ENCODE peak calls at places on chromosomes 16 and 17, in five cellular contexts. One of them, this sample, is unnamed.
A peak's percentile ranks its signal among the peaks of the same experiment; 100 is the strongest.

GRCh38 chr17:38905375-38905774 is 20.0 kb upstream of the LASP1NB start:
- DNase-seq in prostate gland: no peak
- DNase-seq in Calu3: no peak
- DNase-seq in glutamatergic neuron: no peak
- DNase-seq in A549: no peak
- DNase-seq in this sample: no peak

GRCh38 chr17:67974598-67975066 is 21.6 kb downstream of the C17orf58 start:
- DNase-seq in prostate gland: no peak
- DNase-seq in Calu3: no peak
- DNase-seq in glutamatergic neuron: no peak
- DNase-seq in A549: no peak
- DNase-seq in this sample: no peak

GRCh38 chr16:57649846-57650245 is 18.3 kb upstream of the ADGRG3 start:
- DNase-seq in prostate gland: no peak
- DNase-seq in Calu3: no peak
- DNase-seq in glutamatergic neuron: no peak
- DNase-seq in A549: no peak
- DNase-seq in this sample: no peak

GRCh38 chr17:68425979-68426378 is 31.3 kb downstream of the WIPI1 start:
- DNase-seq in prostate gland: no peak
- DNase-seq in Calu3: no peak
- DNase-seq in glutamatergic neuron: no peak
- DNase-seq in A549: no peak
- DNase-seq in this sample: no peak

GRCh38 chr16:8912793-8913192 is 30.6 kb downstream of the LITAFD start:
- DNase-seq in prostate gland: no peak
- DNase-seq in Calu3: no peak
- DNase-seq in glutamatergic neuron: no peak
- DNase-seq in A549: no peak
- DNase-seq in this sample: no peak

GRCh38 chr17:3528604-3529511 is 28.8 kb downstream of the TRPV3 start:
- DNase-seq in prostate gland: no peak
- DNase-seq in Calu3: peak; percentile 37
- DNase-seq in glutamatergic neuron: no peak
- DNase-seq in A549: no peak
- DNase-seq in this sample: no peak

GRCh38 chr16:59878479-59878878 is 1144.4 kb upstream of the GOT2 start:
- DNase-seq in prostate gland: no peak
- DNase-seq in Calu3: peak; percentile 74
- DNase-seq in glutamatergic neuron: no peak
- DNase-seq in A549: peak; percentile 70
- DNase-seq in this sample: no peak

GRCh38 chr16:28140788-28141618 is 70.8 kb downstream of the XPO6 start:
- DNase-seq in prostate gland: no peak
- DNase-seq in Calu3: no peak
- DNase-seq in glutamatergic neuron: no peak
- DNase-seq in A549: no peak
- DNase-seq in this sample: no peak

GRCh38 chr16:3003582-3004270 is 9.0 kb upstream of the CLDN9 start:
- DNase-seq in prostate gland: peak; percentile 98
- DNase-seq in Calu3: peak; percentile 99
- DNase-seq in glutamatergic neuron: peak; percentile 96
- DNase-seq in A549: peak; percentile 99
- DNase-seq in this sample: peak; percentile 96

GRCh38 chr16:58034128-58034685 is 8.7 kb downstream of the MMP15 start:
- DNase-seq in prostate gland: no peak
- DNase-seq in Calu3: no peak
- DNase-seq in glutamatergic neuron: no peak
- DNase-seq in A549: no peak
- DNase-seq in this sample: no peak

GRCh38 chr17:50021681-50022370 is 26.8 kb upstream of the DLX3 start:
- DNase-seq in prostate gland: no peak
- DNase-seq in Calu3: no peak
- DNase-seq in glutamatergic neuron: no peak
- DNase-seq in A549: no peak
- DNase-seq in this sample: no peak

GRCh38 chr17:77645441-77646430 is 312.8 kb upstream of the TNRC6C start:
- DNase-seq in prostate gland: no peak
- DNase-seq in Calu3: no peak
- DNase-seq in glutamatergic neuron: no peak
- DNase-seq in A549: no peak
- DNase-seq in this sample: peak; percentile 41

GRCh38 chr16:68344252-68344651 is 33.4 kb downstream of the PRMT7 start:
- DNase-seq in prostate gland: no peak
- DNase-seq in Calu3: no peak
- DNase-seq in glutamatergic neuron: no peak
- DNase-seq in A549: no peak
- DNase-seq in this sample: no peak

GRCh38 chr16:13331918-13332317 is 430.5 kb downstream of the SHISA9 start:
- DNase-seq in prostate gland: no peak
- DNase-seq in Calu3: no peak
- DNase-seq in glutamatergic neuron: no peak
- DNase-seq in A549: no peak
- DNase-seq in this sample: no peak

GRCh38 chr16:13333336-13333735 is 431.9 kb downstream of the SHISA9 start:
- DNase-seq in prostate gland: no peak
- DNase-seq in Calu3: no peak
- DNase-seq in glutamatergic neuron: no peak
- DNase-seq in A549: no peak
- DNase-seq in this sample: no peak

GRCh38 chr16:13337482-13337881 is 436.1 kb downstream of the SHISA9 start:
- DNase-seq in prostate gland: no peak
- DNase-seq in Calu3: no peak
- DNase-seq in glutamatergic neuron: no peak
- DNase-seq in A549: no peak
- DNase-seq in this sample: no peak

GRCh38 chr16:13335894-13336293 is 434.5 kb downstream of the SHISA9 start:
- DNase-seq in prostate gland: no peak
- DNase-seq in Calu3: no peak
- DNase-seq in glutamatergic neuron: no peak
- DNase-seq in A549: no peak
- DNase-seq in this sample: no peak

DNA sequence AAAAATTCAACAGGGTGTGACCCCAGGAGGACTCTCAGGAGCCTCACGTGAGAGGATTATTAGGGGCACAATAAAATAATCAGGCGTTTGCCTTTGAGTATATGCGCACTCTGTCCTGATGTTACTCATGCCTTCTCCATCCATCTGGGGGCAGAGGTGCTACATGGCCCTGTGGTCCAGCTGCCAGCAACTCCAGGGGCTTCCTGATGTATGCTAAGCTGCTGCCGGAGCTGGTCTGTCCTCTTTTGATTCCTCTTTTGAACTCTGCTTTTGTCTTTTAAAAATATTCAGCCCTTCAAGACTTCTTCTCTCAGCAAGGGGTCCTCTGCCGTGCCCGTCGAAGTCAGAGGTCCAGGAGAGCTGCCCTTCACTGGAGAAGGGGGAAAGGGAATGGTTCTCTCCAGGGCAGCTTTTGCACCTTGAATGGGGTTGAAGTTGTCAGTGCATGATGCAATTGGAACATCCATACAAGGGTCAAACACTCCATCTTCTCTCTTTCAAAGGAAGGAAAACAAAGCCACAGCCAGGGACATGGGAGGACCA is 431.4 kb downstream of the SHISA9 start:
- DNase-seq in prostate gland: no peak
- DNase-seq in Calu3: no peak
- DNase-seq in glutamatergic neuron: no peak
- DNase-seq in A549: no peak
- DNase-seq in this sample: no peak
- TF ChIP-seq CTCF in prostate gland: no peak
- TF ChIP-seq CTCF in Calu3: no peak
- TF ChIP-seq CTCF in glutamatergic neuron: no peak
- TF ChIP-seq CTCF in A549: no peak
- TF ChIP-seq CTCF in this sample: no peak

DNA sequence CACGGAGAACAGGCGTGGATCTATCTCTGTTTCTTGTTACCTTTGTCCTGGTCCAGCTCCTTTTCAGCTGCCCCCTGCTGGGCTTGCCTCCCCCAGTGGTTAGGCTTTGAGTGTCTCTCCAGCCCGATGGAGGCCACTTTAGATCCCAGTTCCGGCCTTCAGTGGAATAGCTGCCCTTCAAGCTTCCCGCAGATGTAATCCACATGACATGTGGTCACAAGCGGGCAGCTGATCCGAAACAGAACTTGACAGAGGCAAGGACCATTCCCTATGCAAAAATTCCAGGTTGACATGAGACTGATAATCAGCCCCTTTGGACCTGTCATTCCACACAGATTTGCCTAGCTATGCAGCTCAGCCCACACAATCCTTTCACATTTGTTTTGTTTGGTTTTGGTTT is 40.6 kb upstream of the AQP8 start:
- DNase-seq in prostate gland: no peak
- DNase-seq in Calu3: peak; percentile 13
- DNase-seq in glutamatergic neuron: peak; percentile 18
- DNase-seq in A549: no peak
- DNase-seq in this sample: no peak
- TF ChIP-seq CTCF in prostate gland: no peak
- TF ChIP-seq CTCF in Calu3: no peak
- TF ChIP-seq CTCF in glutamatergic neuron: no peak
- TF ChIP-seq CTCF in A549: no peak
- TF ChIP-seq CTCF in this sample: no peak

DNA sequence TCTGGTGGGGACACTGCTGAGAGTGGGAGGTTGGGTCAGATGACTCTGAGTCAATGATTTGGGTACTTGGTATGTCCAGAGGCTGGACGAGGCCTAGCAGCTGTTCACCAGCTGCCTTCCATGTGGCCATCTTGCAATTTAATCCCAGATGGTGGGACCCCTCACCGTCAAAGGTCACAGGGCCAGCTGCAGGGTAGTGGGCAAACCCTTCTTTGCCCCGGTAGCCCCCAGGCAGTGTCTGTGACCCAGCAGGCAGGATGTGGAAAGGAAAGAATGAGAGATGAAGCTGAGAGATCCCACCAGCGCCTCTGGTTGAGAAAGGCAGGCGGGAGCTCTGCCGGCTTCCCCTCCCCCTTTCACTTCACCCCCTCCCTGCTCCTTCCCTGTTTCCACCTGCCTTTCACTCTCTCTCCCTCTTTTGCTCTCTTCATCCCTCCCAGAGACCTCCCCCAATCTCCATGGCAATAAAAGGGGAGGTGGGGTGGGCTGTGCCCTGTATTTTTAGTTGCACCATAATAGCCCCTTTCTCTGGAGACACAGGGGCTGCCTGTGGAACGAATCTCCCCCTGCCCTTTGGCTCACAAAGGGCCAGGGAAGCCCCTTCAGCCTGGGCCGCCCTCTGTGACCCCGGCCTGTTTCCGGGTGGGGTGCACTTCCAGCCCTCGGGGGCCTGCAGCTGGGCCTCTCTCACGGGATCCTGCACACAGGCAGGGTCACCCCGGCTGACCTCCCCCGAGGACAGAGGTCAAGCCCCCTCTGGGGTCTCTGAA is 20.2 kb downstream of the CDK5RAP3 start:
- DNase-seq in prostate gland: no peak
- DNase-seq in Calu3: no peak
- DNase-seq in glutamatergic neuron: peak; percentile 76
- DNase-seq in A549: no peak
- DNase-seq in this sample: peak; percentile 74
- TF ChIP-seq CTCF in prostate gland: no peak
- TF ChIP-seq CTCF in Calu3: no peak
- TF ChIP-seq CTCF in glutamatergic neuron: no peak
- TF ChIP-seq CTCF in A549: no peak
- TF ChIP-seq CTCF in this sample: no peak

GRCh38 chr16:10983175-10983558 is 38.8 kb downstream of the CLEC16A start:
- DNase-seq in prostate gland: no peak
- DNase-seq in Calu3: peak; percentile 60
- DNase-seq in glutamatergic neuron: no peak
- DNase-seq in A549: no peak
- DNase-seq in this sample: no peak

GRCh38 chr16:10979717-10980601 is 35.6 kb downstream of the CLEC16A start:
- DNase-seq in prostate gland: peak; percentile 90
- DNase-seq in Calu3: no peak
- DNase-seq in glutamatergic neuron: no peak
- DNase-seq in A549: no peak
- DNase-seq in this sample: no peak

GRCh38 chr16:10982430-10983174 is 38.2 kb downstream of the CLEC16A start:
- DNase-seq in prostate gland: no peak
- DNase-seq in Calu3: no peak
- DNase-seq in glutamatergic neuron: no peak
- DNase-seq in A549: no peak
- DNase-seq in this sample: no peak

GRCh38 chr16:10980811-10981210 is 36.4 kb downstream of the CLEC16A start:
- DNase-seq in prostate gland: no peak
- DNase-seq in Calu3: no peak
- DNase-seq in glutamatergic neuron: no peak
- DNase-seq in A549: no peak
- DNase-seq in this sample: no peak

GRCh38 chr16:10981697-10982216 is 37.4 kb downstream of the CLEC16A start:
- DNase-seq in prostate gland: no peak
- DNase-seq in Calu3: peak; percentile 37
- DNase-seq in glutamatergic neuron: peak; percentile 41
- DNase-seq in A549: peak; percentile 21
- DNase-seq in this sample: no peak
- TF ChIP-seq CTCF in prostate gland: no peak
- TF ChIP-seq CTCF in Calu3: no peak
- TF ChIP-seq CTCF in glutamatergic neuron: no peak
- TF ChIP-seq CTCF in A549: peak; percentile 31
- TF ChIP-seq CTCF in this sample: no peak

DNA sequence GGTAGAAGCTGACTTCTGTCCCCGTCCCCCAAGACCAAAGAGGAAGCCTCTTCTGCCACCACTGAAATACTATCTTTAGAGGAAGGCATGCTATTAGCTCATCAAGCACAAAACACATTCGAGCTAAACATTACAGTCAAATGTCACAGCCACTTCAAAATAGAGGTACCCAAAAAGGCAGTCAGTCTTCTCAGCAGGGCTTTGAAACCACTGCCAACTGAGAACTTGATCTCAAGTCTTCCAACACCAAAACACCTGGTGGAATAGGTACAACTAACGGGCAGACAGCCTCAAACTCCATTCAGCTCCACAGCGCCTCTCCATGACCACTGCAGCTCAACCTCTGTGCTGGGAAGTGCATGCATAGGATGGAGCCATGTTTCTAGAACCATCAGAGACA is 36.0 kb downstream of the ZFHX3 start:
- DNase-seq in prostate gland: no peak
- DNase-seq in Calu3: no peak
- DNase-seq in glutamatergic neuron: no peak
- DNase-seq in A549: no peak
- DNase-seq in this sample: no peak
- TF ChIP-seq CTCF in prostate gland: no peak
- TF ChIP-seq CTCF in Calu3: no peak
- TF ChIP-seq CTCF in glutamatergic neuron: no peak
- TF ChIP-seq CTCF in A549: peak; percentile 11
- TF ChIP-seq CTCF in this sample: no peak

This sample was measured in nephron progenitor cell.